ENCODE peak calls at places on chromosomes 11 and 22, in nine cellular contexts. R is epithelial cell of esophagus; Y is H7; K is dorsolateral prefrontal cortex; V is AG04450; Q is GM12865; U is heart right ventricle; X is CD4-positive, alpha-beta memory T cell; H is esophagus muscularis mucosa. B is an unnamed sample.

GRCh38 chr22:38758276-38758945 is 2.6 kb upstream of the SUN2 start:
- DNase-seq in H (no peak), Y (no peak), X (peak), K (no peak), U (no peak), Q (no peak), R (no peak), V (no peak), B (no peak)

GRCh38 chr11:45665206-45665932 is at the start of gene CHST1:
- DNase-seq in Q (no peak), K (no peak), R (peak), V (no peak), H (no peak), Y (peak), U (peak), X (no peak), B (no peak)

GRCh38 chr11:2702771-2703486 is 3.1 kb upstream of the KCNQ1OT1 start:
- DNase-seq in U (no peak), H (no peak), K (peak), Q (no peak), X (no peak), V (no peak), R (no peak), Y (peak), B (peak)

GRCh38 chr11:117232911-117233409 is 489 bp downstream of the RNF214 start:
- DNase-seq in H (no peak), Y (no peak), K (no peak), Q (peak), U (peak), X (no peak), V (no peak), R (no peak), B (peak)

GRCh38 chr11:10454902-10455631 is at the start of gene AMPD3:
- DNase-seq in X (no peak), K (no peak), H (no peak), V (peak), R (peak), U (no peak), Y (peak), Q (peak), B (peak)

GRCh38 chr22:41963453-41964105 is 5.7 kb upstream of the SEPTIN3 start:
- DNase-seq in Y (no peak), Q (no peak), H (no peak), X (no peak), R (no peak), V (no peak), U (no peak), K (peak), B (no peak)

GRCh38 chr11:128482512-128483191 is 104.7 kb downstream of the ETS1 start:
- DNase-seq in H (no peak), X (peak), K (no peak), U (no peak), V (no peak), Q (peak), R (no peak), Y (no peak), B (no peak)

GRCh38 chr11:70688142-70688541 is 289.8 kb downstream of the CTTN start:
- DNase-seq in U (no peak), R (no peak), K (no peak), Y (no peak), H (no peak), V (no peak), X (no peak), Q (no peak), B (no peak)

GRCh38 chr11:7437706-7438105 is 47.6 kb upstream of the OLFML1 start:
- DNase-seq in V (no peak), Q (no peak), Y (no peak), R (no peak), H (no peak), X (no peak), K (no peak), U (no peak), B (no peak)

GRCh38 chr11:96204721-96205459 is 138.1 kb downstream of the MAML2 start:
- DNase-seq in Y (no peak), H (no peak), Q (no peak), V (no peak), U (no peak), K (no peak), X (peak), R (no peak), B (no peak)

GRCh38 chr11:61139391-61139790 is 21.8 kb downstream of the VPS37C start:
- DNase-seq in X (no peak), K (no peak), V (no peak), R (no peak), H (no peak), U (no peak), Y (no peak), Q (no peak), B (peak)

GRCh38 chr11:114156131-114156581 is 96.6 kb downstream of the ZBTB16 start:
- DNase-seq in V (no peak), X (no peak), K (no peak), R (no peak), H (no peak), Y (no peak), U (no peak), Q (no peak), B (no peak)

GRCh38 chr22:41603873-41604332 is 14.3 kb upstream of the PMM1 start:
- DNase-seq in U (no peak), X (peak), V (no peak), Y (no peak), K (no peak), H (no peak), Q (peak), R (no peak), B (no peak)

GRCh38 chr11:126720539-126721235 is 279.9 kb downstream of the KIRREL3 start:
- DNase-seq in R (no peak), Q (no peak), H (no peak), Y (no peak), U (no peak), V (no peak), X (no peak), K (no peak), B (no peak)

GRCh38 chr11:113991170-113991569 is 16.3 kb downstream of the HTR3A start:
- DNase-seq in Q (no peak), V (no peak), Y (peak), U (peak), R (peak), X (no peak), K (no peak), H (no peak), B (no peak)

GRCh38 chr11:77474509-77475070 is 696 bp upstream of the PAK1 start:
- DNase-seq in V (no peak), U (no peak), R (peak), H (no peak), Q (no peak), X (no peak), Y (no peak), K (no peak), B (no peak)

GRCh38 chr22:34975721-34976120 is 90.2 kb upstream of the ISX start:
- DNase-seq in U (no peak), X (no peak), H (no peak), Q (no peak), R (no peak), K (no peak), Y (no peak), V (no peak), B (no peak)

GRCh38 chr11:19559746-19560145 is 152.9 kb upstream of the NAV2 start:
- DNase-seq in R (no peak), X (no peak), V (no peak), Y (no peak), K (no peak), U (no peak), H (no peak), Q (no peak), B (no peak)

GRCh38 chr11:12696911-12697581 is 22.8 kb downstream of the TEAD1 start:
- DNase-seq in U (no peak), K (no peak), V (no peak), X (no peak), Y (no peak), H (no peak), Q (no peak), R (peak), B (no peak)

DNA sequence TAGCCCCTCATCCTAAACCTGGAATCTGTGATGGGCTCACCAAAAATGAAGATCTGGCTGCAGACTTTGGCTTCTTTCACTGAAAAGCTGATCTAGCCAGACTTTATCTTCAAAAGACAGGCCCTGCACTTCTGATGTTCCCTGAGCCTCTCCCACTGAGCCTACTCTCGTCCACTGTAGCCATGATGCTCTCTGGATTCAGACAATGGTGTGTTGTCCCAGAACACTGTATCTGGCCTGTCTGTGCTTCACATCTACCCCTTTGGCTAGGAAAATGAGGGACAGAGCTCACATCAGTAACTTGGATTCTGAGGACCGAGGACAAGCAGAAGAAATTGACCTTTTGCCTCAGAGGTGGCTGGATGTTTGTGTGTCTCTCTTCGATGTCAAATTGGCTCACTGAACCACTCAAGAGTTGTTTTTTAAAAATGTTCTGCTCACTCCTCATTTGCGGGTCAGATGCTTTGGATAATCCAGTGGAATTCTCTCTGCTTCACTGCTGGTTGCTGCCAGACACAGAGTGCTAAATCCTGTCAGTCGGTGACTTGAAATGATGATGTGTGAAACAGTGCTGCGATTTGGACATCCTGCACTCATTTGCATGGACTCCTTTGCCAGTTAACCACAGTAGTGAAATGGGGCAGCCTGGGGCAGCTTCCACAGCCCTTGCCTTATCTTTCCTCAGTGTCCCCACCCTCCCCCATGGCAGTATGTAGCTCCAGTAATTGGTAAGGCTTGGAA is 67.5 kb downstream of the ARFGAP2 start:
- DNase-seq in U (no peak), V (no peak), X (no peak), Y (no peak), Q (peak), R (no peak), K (peak), H (no peak), B (no peak)
- H3K4me3 ChIP-seq in U (no peak), V (no peak), X (no peak), Y (no peak), Q (no peak), R (no peak), K (no peak), H (no peak), B (no peak)

GRCh38 chr11:69011624-69012091 is 1.4 kb downstream of the MRGPRF start:
- DNase-seq in R (no peak), U (no peak), H (no peak), K (no peak), X (no peak), Q (no peak), V (no peak), Y (no peak), B (no peak)

GRCh38 chr11:69014084-69014935 is 1.3 kb upstream of the MRGPRF start:
- DNase-seq in H (no peak), U (peak), X (no peak), R (no peak), V (peak), Q (no peak), K (no peak), Y (peak), B (no peak)

GRCh38 chr11:69012092-69013008 is 696 bp downstream of the MRGPRF start:
- DNase-seq in Q (no peak), H (no peak), K (no peak), R (no peak), X (no peak), Y (peak), V (no peak), U (no peak), B (no peak)

GRCh38 chr11:69014936-69015549 is 2.0 kb upstream of the MRGPRF start:
- DNase-seq in H (no peak), R (no peak), Y (peak), K (no peak), X (no peak), V (no peak), U (no peak), Q (no peak), B (no peak)

GRCh38 chr11:69013009-69013951 is at the start of gene MRGPRF:
- DNase-seq in H (peak), Y (peak), R (no peak), V (peak), Q (no peak), U (peak), K (no peak), X (no peak), B (no peak)
- H3K4me3 ChIP-seq in H (peak), Y (peak), R (no peak), V (peak), Q (no peak), U (peak), K (peak), X (no peak), B (no peak)

GRCh38 chr22:43098356-43098755 is 9.2 kb upstream of the TTLL1 start:
- DNase-seq in K (no peak), H (no peak), X (no peak), Q (no peak), U (no peak), Y (no peak), V (no peak), R (peak), B (no peak)
- H3K4me3 ChIP-seq in K (no peak), H (no peak), X (no peak), Q (no peak), U (no peak), Y (no peak), V (no peak), R (no peak), B (no peak)

DNA sequence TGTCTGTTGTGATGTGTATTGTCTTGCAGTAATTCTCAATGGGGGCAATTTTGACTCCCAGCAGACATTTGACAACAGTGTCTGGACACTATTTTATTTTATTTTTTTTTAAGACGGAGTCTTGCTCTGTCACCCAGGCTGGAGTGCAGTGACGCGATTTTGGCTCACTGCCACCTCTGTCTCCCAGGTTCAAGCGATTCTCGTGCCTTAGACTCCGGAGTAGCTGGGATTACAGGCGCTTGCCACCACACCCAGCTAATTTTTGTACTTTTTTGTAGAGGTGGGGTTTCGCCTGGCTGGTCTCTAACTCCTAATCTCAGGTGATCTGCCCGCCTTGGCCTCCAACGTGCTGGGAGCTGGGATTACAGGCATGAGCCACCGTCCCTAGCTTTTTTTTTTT is 1.4 kb downstream of the RPS6KB2 start:
- DNase-seq in Q (no peak), V (no peak), Y (no peak), K (no peak), R (no peak), X (no peak), H (no peak), U (no peak), B (no peak)
- H3K4me3 ChIP-seq in Q (no peak), V (peak), Y (no peak), K (peak), R (peak), X (no peak), H (no peak), U (no peak), B (no peak)

GRCh38 chr22:49855491-49855911 is 1.9 kb downstream of the ZBED4 start:
- DNase-seq in Q (peak), K (no peak), R (no peak), H (no peak), V (no peak), U (no peak), X (no peak), Y (peak), B (no peak)

GRCh38 chr22:49853981-49854791 is 542 bp downstream of the ZBED4 start:
- DNase-seq in H (no peak), R (peak), K (no peak), Q (peak), U (peak), Y (peak), X (no peak), V (no peak), B (no peak)

GRCh38 chr22:49858827-49859226 is 5.2 kb downstream of the ZBED4 start:
- DNase-seq in V (no peak), K (no peak), Q (no peak), X (no peak), Y (peak), H (no peak), R (no peak), U (no peak), B (no peak)

GRCh38 chr22:49856343-49856742 is 2.7 kb downstream of the ZBED4 start:
- DNase-seq in X (no peak), V (no peak), Q (no peak), Y (peak), H (no peak), R (no peak), U (no peak), K (no peak), B (no peak)

GRCh38 chr22:49856766-49857618 is 3.3 kb downstream of the ZBED4 start:
- DNase-seq in Q (no peak), R (no peak), U (no peak), X (no peak), V (no peak), H (no peak), Y (peak), K (no peak), B (no peak)
- H3K4me3 ChIP-seq in Q (no peak), R (no peak), U (no peak), X (no peak), V (no peak), H (no peak), Y (no peak), K (no peak), B (no peak)

DNA sequence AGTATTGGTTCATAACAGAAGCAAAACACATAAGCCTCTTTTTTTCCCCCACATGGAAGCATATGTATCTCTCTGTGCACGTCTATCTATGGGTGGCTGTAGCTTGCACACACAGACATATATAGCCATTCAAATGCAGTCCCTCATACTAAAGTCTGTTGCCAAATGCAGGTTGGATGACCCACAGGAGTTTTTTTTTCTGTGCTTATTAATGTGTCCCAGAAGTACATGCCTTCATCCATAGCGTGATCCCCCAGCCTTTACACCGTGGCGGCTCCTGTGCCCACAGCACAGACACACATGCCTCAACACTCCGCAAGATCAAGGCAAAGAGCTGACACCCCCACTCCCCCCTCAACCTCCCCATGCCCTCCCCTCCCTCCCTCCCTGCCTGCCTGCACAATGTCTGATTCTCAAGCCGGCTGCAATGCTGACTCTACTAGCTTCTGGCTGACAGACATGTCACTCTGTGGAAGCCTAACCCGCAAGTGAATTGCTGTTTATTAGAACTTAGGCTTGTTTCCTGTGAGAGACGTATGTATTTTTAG is 2.3 kb downstream of the CACNG2 start:
- DNase-seq in V (no peak), Y (no peak), U (no peak), X (no peak), K (no peak), Q (no peak), H (no peak), R (no peak), B (no peak)
- H3K4me3 ChIP-seq in V (no peak), Y (no peak), U (no peak), X (no peak), K (peak), Q (no peak), H (no peak), R (no peak), B (no peak)

GRCh38 chr11:62556102-62556871 is 9.7 kb upstream of the AHNAK start:
- DNase-seq in Q (peak), X (peak), R (peak), H (peak), K (peak), Y (peak), V (peak), U (peak), B (peak)
- H3K4me3 ChIP-seq in Q (peak), X (peak), R (peak), H (peak), K (no peak), Y (no peak), V (peak), U (peak), B (no peak)

GRCh38 chr11:102928247-102928646 is 27.3 kb downstream of the MMP13 start:
- DNase-seq in Q (no peak), X (no peak), H (no peak), R (no peak), Y (no peak), K (no peak), V (no peak), U (no peak), B (no peak)

GRCh38 chr11:102926946-102927623 is 28.4 kb downstream of the MMP13 start:
- DNase-seq in Y (no peak), Q (no peak), K (no peak), H (no peak), R (no peak), V (no peak), X (no peak), U (no peak), B (no peak)

GRCh38 chr11:102925988-102926387 is 29.5 kb downstream of the MMP13 start:
- DNase-seq in K (no peak), Q (no peak), Y (no peak), U (no peak), V (no peak), R (no peak), H (no peak), X (no peak), B (no peak)

GRCh38 chr11:102926517-102926916 is 29.0 kb downstream of the MMP13 start:
- DNase-seq in R (no peak), Y (no peak), Q (no peak), X (no peak), K (no peak), H (no peak), U (no peak), V (no peak), B (no peak)

DNA sequence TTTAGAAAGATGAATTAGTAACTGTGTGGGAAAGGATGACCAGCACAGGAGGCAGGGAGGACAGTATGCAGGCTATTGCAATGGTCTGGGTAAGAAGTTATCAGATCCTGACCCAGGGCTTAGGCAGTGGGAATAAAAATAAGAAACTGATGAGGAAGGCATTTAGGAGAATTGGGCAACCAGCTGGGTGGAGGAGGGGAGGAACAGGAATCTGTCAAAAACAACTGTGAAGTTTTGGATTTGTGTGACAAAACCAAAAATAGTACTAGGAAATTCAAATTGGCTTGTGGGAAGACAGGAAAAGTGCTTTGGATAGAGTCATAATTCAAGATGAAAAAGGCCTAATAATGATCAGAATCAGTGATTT is 27.9 kb downstream of the MMP13 start:
- DNase-seq in R (no peak), H (no peak), X (no peak), Y (no peak), Q (no peak), U (no peak), V (no peak), K (no peak), B (no peak)
- H3K4me3 ChIP-seq in R (no peak), H (no peak), X (no peak), Y (no peak), Q (no peak), U (no peak), V (no peak), K (no peak), B (no peak)

GRCh38 chr22:45212306-45212709 is 28.4 kb downstream of the KIAA0930 start:
- DNase-seq in K (peak), U (peak), R (peak), X (no peak), H (no peak), Y (peak), Q (no peak), V (peak), B (peak)

GRCh38 chr22:45210577-45211431 is 29.9 kb downstream of the KIAA0930 start:
- DNase-seq in U (peak), Q (no peak), R (no peak), V (no peak), X (no peak), Y (no peak), K (no peak), H (no peak), B (peak)

GRCh38 chr22:45212992-45213751 is 27.5 kb downstream of the KIAA0930 start:
- DNase-seq in Q (no peak), R (peak), H (no peak), X (no peak), K (peak), Y (no peak), V (no peak), U (peak), B (peak)

GRCh38 chr22:45211435-45211834 is 29.3 kb downstream of the KIAA0930 start:
- DNase-seq in X (no peak), Q (no peak), Y (no peak), K (no peak), H (no peak), V (no peak), R (no peak), U (no peak), B (no peak)

GRCh38 chr22:45211848-45212247 is 28.8 kb downstream of the KIAA0930 start:
- DNase-seq in K (no peak), X (no peak), V (no peak), Q (no peak), R (no peak), Y (no peak), U (no peak), H (no peak), B (peak)
- H3K4me3 ChIP-seq in K (peak), X (no peak), V (peak), Q (no peak), R (no peak), Y (no peak), U (peak), H (peak), B (no peak)

B was measured in RWPE2.